ENCODE peak calls at places on chromosomes 3 and 15, in ten cellular contexts. F is foreskin keratinocyte, H is left ventricle myocardium inferior, L is hepatocyte, C is epithelial cell of esophagus, W is spleen, Z is neural crest cell, M is fibroblast of pulmonary artery, K is Calu3, N is cardiac fibroblast. T is an unnamed sample.

GRCh38 chr3:141710121-141710520 is 28.0 kb upstream of the RNF7 start:
- DNase-seq in C (no peak), L (no peak), K (no peak), W (no peak), H (no peak), Z (no peak), M (no peak), N (no peak), F (no peak), T (no peak)

GRCh38 chr3:182725372-182726251 is 67.7 kb upstream of the ATP11B start:
- DNase-seq in N (peak; percentile 18), W (no peak), F (no peak), Z (no peak), M (no peak), L (peak; percentile 28), H (no peak), K (no peak), C (no peak), T (no peak)

GRCh38 chr3:71581981-71582611 is 1.4 kb downstream of the FOXP1 start:
- DNase-seq in M (no peak), C (peak; percentile 34), K (peak; percentile 53), N (peak; percentile 31), H (peak; percentile 62), F (no peak), Z (peak; percentile 48), W (peak; percentile 90), L (peak; percentile 65), T (no peak)

GRCh38 chr3:65979152-65979551 is 59.6 kb downstream of the MAGI1 start:
- DNase-seq in M (peak; percentile 92), C (peak; percentile 42), W (no peak), N (peak; percentile 80), Z (no peak), K (no peak), L (no peak), H (no peak), F (peak; percentile 52), T (no peak)

GRCh38 chr15:29656636-29657475 is 165.4 kb downstream of the TJP1 start:
- DNase-seq in F (no peak), H (no peak), M (peak; percentile 36), N (peak; percentile 9), W (no peak), L (peak; percentile 84), C (no peak), Z (peak; percentile 79), K (no peak), T (peak; percentile 74)

GRCh38 chr15:72770673-72771328 is 12.8 kb downstream of the ADPGK start:
- DNase-seq in N (no peak), Z (no peak), W (no peak), K (no peak), M (no peak), H (no peak), F (no peak), L (no peak), C (no peak), T (no peak)

GRCh38 chr3:166731701-166732100 is 648.4 kb downstream of the ZBBX start:
- DNase-seq in C (no peak), F (no peak), H (no peak), L (no peak), N (no peak), Z (no peak), M (no peak), W (no peak), K (no peak), T (no peak)

GRCh38 chr3:14481018-14481645 is 59.0 kb downstream of the GRIP2 start:
- DNase-seq in N (no peak), W (peak; percentile 33), M (no peak), K (no peak), C (peak; percentile 62), L (no peak), H (no peak), Z (no peak), F (peak; percentile 74), T (no peak)

GRCh38 chr3:42498791-42499477 is 3.5 kb upstream of the VIPR1 start:
- DNase-seq in N (no peak), C (peak; percentile 34), Z (no peak), H (no peak), F (no peak), K (no peak), W (peak; percentile 51), L (no peak), M (no peak), T (no peak)

GRCh38 chr15:33031324-33031736 is 163.2 kb downstream of the FMN1 start:
- DNase-seq in Z (no peak), H (no peak), W (no peak), F (peak; percentile 42), M (no peak), C (peak; percentile 76), K (no peak), L (no peak), N (peak; percentile 56), T (no peak)

GRCh38 chr15:39921274-39921638 is 1.2 kb upstream of the GPR176 start:
- DNase-seq in F (no peak), N (no peak), H (no peak), M (no peak), C (no peak), W (no peak), L (no peak), Z (no peak), K (no peak), T (no peak)

GRCh38 chr15:39920510-39921273 is 626 bp upstream of the GPR176 start:
- DNase-seq in C (peak; percentile 80), M (peak; percentile 83), W (peak; percentile 95), F (peak; percentile 53), H (peak; percentile 79), N (peak; percentile 75), Z (peak; percentile 67), L (peak; percentile 91), K (peak; percentile 77), T (no peak)

GRCh38 chr15:39924437-39924836 is 4.4 kb upstream of the GPR176 start:
- DNase-seq in M (no peak), C (no peak), N (no peak), Z (no peak), F (no peak), W (no peak), H (no peak), L (no peak), K (no peak), T (no peak)

GRCh38 chr15:39919740-39920509 is at the start of gene GPR176:
- DNase-seq in K (peak; percentile 40), F (peak; percentile 60), H (peak; percentile 24), L (peak; percentile 52), Z (peak; percentile 28), N (peak; percentile 87), W (peak; percentile 83), C (peak; percentile 61), M (peak; percentile 86), T (no peak)

DNA sequence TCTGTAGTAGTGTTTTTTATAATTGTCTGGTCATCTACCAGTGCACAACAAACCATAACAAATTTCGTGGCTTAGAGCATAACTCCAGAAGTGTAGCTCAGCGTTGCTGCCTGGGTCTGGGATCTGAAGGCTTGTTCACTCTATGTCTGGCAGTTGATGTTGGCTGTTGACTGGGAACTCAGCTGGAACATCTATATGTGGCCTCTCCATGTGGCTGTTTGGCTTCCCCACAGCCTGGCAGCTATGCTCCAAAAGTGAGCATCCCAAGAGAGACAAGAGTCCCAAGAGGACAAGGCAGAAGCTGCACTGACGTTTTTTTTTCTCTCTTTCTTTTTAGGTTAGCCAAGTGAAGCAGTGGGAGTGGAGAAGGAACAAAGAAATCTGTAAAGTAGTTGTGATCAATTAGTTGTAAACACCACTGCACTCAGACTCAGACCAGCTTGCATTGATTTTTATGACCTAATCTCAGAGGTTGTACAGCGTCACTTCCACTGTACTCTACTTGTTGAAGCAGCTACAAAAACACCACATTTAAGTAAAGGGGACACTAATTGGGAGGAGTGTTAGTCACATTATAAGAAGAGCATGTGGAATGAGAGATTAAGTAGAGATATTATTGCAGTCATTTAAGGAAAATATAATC is 2.5 kb upstream of the GPR176 start:
- DNase-seq in C (no peak), W (no peak), H (no peak), N (peak; percentile 44), K (no peak), M (no peak), Z (no peak), L (no peak), F (no peak), T (no peak)
- TF ChIP-seq CTCF in C (no peak), W (no peak), H (no peak), N (no peak), K (no peak), M (no peak), Z (no peak), L (no peak), F (no peak), T (no peak)

GRCh38 chr15:55564347-55565145 is 23.6 kb downstream of the PYGO1 start:
- DNase-seq in F (no peak), N (no peak), H (no peak), C (no peak), Z (no peak), M (no peak), W (no peak), L (no peak), K (no peak), T (no peak)
- TF ChIP-seq CTCF in F (no peak), N (peak; percentile 14), H (no peak), C (peak; percentile 28), Z (peak; percentile 23), M (peak; percentile 11), W (no peak), L (no peak), K (no peak), T (no peak)

DNA sequence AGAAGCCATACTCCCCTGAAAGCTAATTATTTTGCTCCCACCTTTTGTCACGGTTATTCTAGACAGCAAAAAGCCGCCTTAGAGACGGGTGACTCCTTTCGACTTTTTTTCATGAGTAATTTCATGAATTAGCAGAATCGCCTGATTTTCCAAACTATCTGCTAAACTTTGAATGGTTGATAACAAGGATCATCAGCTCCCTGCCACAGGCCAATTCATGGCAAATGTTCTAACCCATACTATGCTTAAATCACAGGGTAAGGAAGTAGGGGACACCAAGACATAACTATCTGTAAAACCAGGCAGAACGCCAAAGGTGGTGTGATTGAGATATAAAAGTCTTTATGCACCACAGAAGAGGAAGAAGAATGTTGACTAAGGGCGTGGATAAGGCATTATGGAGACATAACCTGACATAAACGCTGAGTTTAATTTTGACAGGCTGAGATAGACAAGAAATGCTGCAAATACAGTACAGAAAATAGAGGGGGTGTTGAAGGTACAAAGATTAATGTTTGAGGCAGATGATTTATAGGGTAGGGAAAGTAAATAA is 891 bp upstream of the DMXL2 start:
- DNase-seq in C (peak; percentile 30), M (peak; percentile 8), H (no peak), L (peak; percentile 16), F (no peak), W (no peak), N (no peak), K (no peak), Z (no peak), T (peak; percentile 52)
- TF ChIP-seq CTCF in C (no peak), M (no peak), H (no peak), L (no peak), F (no peak), W (no peak), N (no peak), K (no peak), Z (no peak), T (no peak)

DNA sequence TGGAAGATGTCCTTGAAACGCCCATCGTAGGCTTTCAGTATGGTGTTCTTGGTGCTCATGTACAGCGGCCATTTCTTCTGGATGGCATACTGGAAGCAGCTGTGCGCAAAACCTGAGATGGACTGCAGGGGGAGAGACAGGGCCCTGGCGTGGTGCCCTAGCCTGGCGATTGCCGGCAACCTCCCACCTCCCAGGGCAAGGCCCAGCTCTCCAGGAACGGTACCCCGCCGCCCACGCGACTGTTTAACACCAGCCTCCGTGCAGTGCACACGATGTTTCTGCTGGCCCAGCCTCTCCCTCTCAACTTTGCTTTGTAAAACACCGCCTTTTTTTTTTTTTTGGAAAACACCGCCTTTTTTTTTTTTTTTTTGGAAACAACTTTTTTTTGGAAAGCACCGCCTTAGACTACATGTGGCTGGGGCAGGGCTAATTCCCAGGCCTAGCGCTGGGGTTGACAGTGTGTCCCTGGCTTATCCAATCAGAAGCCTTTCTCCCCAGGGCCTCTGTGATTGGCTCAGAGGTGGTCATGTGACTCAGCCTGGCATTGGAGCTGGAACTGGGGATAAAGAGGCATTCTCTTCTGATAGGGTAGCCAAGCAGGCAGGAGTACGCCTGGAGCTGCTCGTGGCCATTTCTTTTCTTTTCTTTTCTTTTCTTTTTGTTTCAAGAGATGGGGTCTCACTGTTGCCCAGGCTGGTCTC is 14.7 kb downstream of the IDH2 start:
- DNase-seq in L (no peak), K (peak; percentile 51), F (peak; percentile 9), W (no peak), C (peak; percentile 59), H (no peak), Z (no peak), M (peak; percentile 43), N (peak; percentile 39), T (no peak)
- TF ChIP-seq CTCF in L (no peak), K (no peak), F (peak; percentile 54), W (no peak), C (peak; percentile 35), H (no peak), Z (peak; percentile 19), M (peak; percentile 31), N (peak; percentile 42), T (no peak)

T was measured in LNCaP clone FGC.